ENCODE peak calls at places on chromosomes 2 and 18, in five cellular contexts. One of them, this sample, is unnamed.

GRCh38 chr2:172101707-172102158 is 967 bp downstream of the DLX2 start:
- DNase-seq in NCI-H1092 treated with DMSO at 0.1 percent for 48 hours: peak; percentile 40
- DNase-seq in naive B cell: no peak
- DNase-seq in activated T-helper 1 cell treated with Interleukin-2 at 50 U/mL for 16 hours: no peak
- DNase-seq in foreskin fibroblast: no peak
- DNase-seq in this sample: no peak

GRCh38 chr18:13681701-13682100 is 44.7 kb downstream of the FAM210A start:
- DNase-seq in NCI-H1092 treated with DMSO at 0.1 percent for 48 hours: no peak
- DNase-seq in naive B cell: no peak
- DNase-seq in activated T-helper 1 cell treated with Interleukin-2 at 50 U/mL for 16 hours: no peak
- DNase-seq in foreskin fibroblast: no peak
- DNase-seq in this sample: no peak

GRCh38 chr2:85133751-85134254 is 611 bp downstream of the TCF7L1 start:
- DNase-seq in NCI-H1092 treated with DMSO at 0.1 percent for 48 hours: no peak
- DNase-seq in naive B cell: peak; percentile 4
- DNase-seq in activated T-helper 1 cell treated with Interleukin-2 at 50 U/mL for 16 hours: no peak
- DNase-seq in foreskin fibroblast: peak; percentile 59
- DNase-seq in this sample: no peak

GRCh38 chr2:172215936-172216335 is 113.2 kb upstream of the DLX2 start:
- DNase-seq in NCI-H1092 treated with DMSO at 0.1 percent for 48 hours: no peak
- DNase-seq in naive B cell: no peak
- DNase-seq in activated T-helper 1 cell treated with Interleukin-2 at 50 U/mL for 16 hours: no peak
- DNase-seq in foreskin fibroblast: no peak
- DNase-seq in this sample: no peak

GRCh38 chr2:174788291-174788929 is 24.1 kb upstream of the CHRNA1 start:
- DNase-seq in NCI-H1092 treated with DMSO at 0.1 percent for 48 hours: no peak
- DNase-seq in naive B cell: no peak
- DNase-seq in activated T-helper 1 cell treated with Interleukin-2 at 50 U/mL for 16 hours: no peak
- DNase-seq in foreskin fibroblast: peak; percentile 82
- DNase-seq in this sample: peak; percentile 85

GRCh38 chr2:227447606-227448005 is 24.4 kb upstream of the AGFG1 start:
- DNase-seq in NCI-H1092 treated with DMSO at 0.1 percent for 48 hours: no peak
- DNase-seq in naive B cell: no peak
- DNase-seq in activated T-helper 1 cell treated with Interleukin-2 at 50 U/mL for 16 hours: no peak
- DNase-seq in foreskin fibroblast: peak; percentile 82
- DNase-seq in this sample: no peak

GRCh38 chr2:25063876-25064660 is 22.2 kb downstream of the EFR3B start:
- DNase-seq in NCI-H1092 treated with DMSO at 0.1 percent for 48 hours: no peak
- DNase-seq in naive B cell: no peak
- DNase-seq in activated T-helper 1 cell treated with Interleukin-2 at 50 U/mL for 16 hours: no peak
- DNase-seq in foreskin fibroblast: no peak
- DNase-seq in this sample: no peak

GRCh38 chr2:215749092-215749957 is 264.0 kb downstream of the MREG start:
- DNase-seq in NCI-H1092 treated with DMSO at 0.1 percent for 48 hours: no peak
- DNase-seq in naive B cell: no peak
- DNase-seq in activated T-helper 1 cell treated with Interleukin-2 at 50 U/mL for 16 hours: no peak
- DNase-seq in foreskin fibroblast: peak; percentile 71
- DNase-seq in this sample: no peak

GRCh38 chr2:240919786-240920782 is 13.9 kb downstream of the CROCC2 start:
- DNase-seq in NCI-H1092 treated with DMSO at 0.1 percent for 48 hours: no peak
- DNase-seq in naive B cell: no peak
- DNase-seq in activated T-helper 1 cell treated with Interleukin-2 at 50 U/mL for 16 hours: no peak
- DNase-seq in foreskin fibroblast: no peak
- DNase-seq in this sample: no peak

GRCh38 chr2:239826786-239827510 is 198.2 kb downstream of the NDUFA10 start:
- DNase-seq in NCI-H1092 treated with DMSO at 0.1 percent for 48 hours: no peak
- DNase-seq in naive B cell: no peak
- DNase-seq in activated T-helper 1 cell treated with Interleukin-2 at 50 U/mL for 16 hours: no peak
- DNase-seq in foreskin fibroblast: no peak
- DNase-seq in this sample: no peak

This sample was measured in HFF-Myc.